ENCODE peak calls at places on chromosomes 13 and 19, in eight cellular contexts. U, A, B, Q, E, S, M and X are unnamed samples.

GRCh38 chr13:103436057-103436654 is 369.9 kb upstream of the SLC10A2 start:
- DNase-seq in U (no peak), A (no peak), B (no peak), Q (no peak), E (no peak), S (no peak), M (no peak), X (no peak)

GRCh38 chr19:4602173-4602788 is 37.0 kb upstream of the TNFAIP8L1 start:
- DNase-seq in U (no peak), A (no peak), B (no peak), Q (no peak), E (no peak), S (no peak), M (no peak), X (no peak)

GRCh38 chr13:49516467-49516866 is 20.7 kb downstream of the PHF11 start:
- DNase-seq in U (no peak), A (peak; percentile 65), B (no peak), Q (no peak), E (no peak), S (no peak), M (no peak), X (no peak)

GRCh38 chr19:39409207-39409885 is 2.7 kb downstream of the ZFP36 start:
- DNase-seq in U (peak; percentile 73), A (no peak), B (no peak), Q (peak; percentile 74), E (peak; percentile 45), S (peak; percentile 73), M (no peak), X (peak; percentile 78)

GRCh38 chr19:52343548-52343947 is 7.5 kb downstream of the ZNF610 start:
- DNase-seq in U (peak; percentile 31), A (peak; percentile 74), B (peak; percentile 55), Q (no peak), E (peak; percentile 5), S (no peak), M (no peak), X (peak; percentile 15)

GRCh38 chr13:76991432-76991795 is 467 bp upstream of the CLN5 start:
- DNase-seq in U (no peak), A (no peak), B (no peak), Q (no peak), E (no peak), S (peak; percentile 51), M (no peak), X (no peak)

GRCh38 chr19:8149261-8150094 is at the start of gene FBN3:
- DNase-seq in U (no peak), A (no peak), B (no peak), Q (no peak), E (no peak), S (no peak), M (no peak), X (no peak)

GRCh38 chr13:21579754-21580316 is 24.1 kb downstream of the MICU2 start:
- DNase-seq in U (no peak), A (no peak), B (no peak), Q (no peak), E (no peak), S (no peak), M (no peak), X (no peak)

GRCh38 chr13:88857256-88857655 is 1186.1 kb downstream of the SLITRK5 start:
- DNase-seq in U (no peak), A (no peak), B (no peak), Q (no peak), E (no peak), S (no peak), M (no peak), X (no peak)

GRCh38 chr19:17079710-17080440 is 4.3 kb downstream of the MYO9B start:
- DNase-seq in U (peak; percentile 99), A (peak; percentile 89), B (no peak), Q (peak; percentile 99), E (peak; percentile 81), S (peak; percentile 20), M (peak; percentile 95), X (peak; percentile 99)

GRCh38 chr13:33454844-33455256 is 169.3 kb upstream of the STARD13 start:
- DNase-seq in U (peak; percentile 96), A (no peak), B (no peak), Q (peak; percentile 78), E (no peak), S (no peak), M (no peak), X (no peak)